ENCODE peak calls at places on chromosomes 3 and 15, in five cellular contexts. G is IMR-90, J is aorta, L is K562, Q is MM.1S. B is an unnamed sample.

GRCh38 chr3:138049157-138049919 is 39.4 kb downstream of the CLDN18 start:
- DNase-seq in J (no peak), L (no peak), G (peak; percentile 94), Q (no peak), B (no peak)

GRCh38 chr3:27927882-27928281 is 205.8 kb upstream of the EOMES start:
- DNase-seq in Q (no peak), J (no peak), L (no peak), G (no peak), B (no peak)

GRCh38 chr15:97930230-97930629 is 30.3 kb upstream of the ARRDC4 start:
- DNase-seq in Q (no peak), L (no peak), G (no peak), J (no peak), B (no peak)

GRCh38 chr15:62549345-62549970 is 384.4 kb upstream of the C2CD4B start:
- DNase-seq in Q (peak; percentile 27), L (peak; percentile 40), J (no peak), G (peak; percentile 33), B (no peak)

GRCh38 chr3:29977360-29977759 is 629.0 kb upstream of the TGFBR2 start:
- DNase-seq in Q (no peak), J (no peak), L (no peak), G (no peak), B (no peak)

GRCh38 chr3:191523099-191523498 is 62.1 kb downstream of the PYDC2 start:
- DNase-seq in Q (no peak), J (no peak), L (no peak), G (no peak), B (no peak)

GRCh38 chr3:124799676-124800075 is 69.4 kb downstream of the UMPS start:
- DNase-seq in Q (no peak), J (no peak), L (no peak), G (no peak), B (no peak)

GRCh38 chr15:41882689-41883483 is 11.0 kb downstream of the SPTBN5 start:
- DNase-seq in G (no peak), Q (no peak), J (no peak), L (no peak), B (no peak)

GRCh38 chr15:69593488-69593887 is 140.9 kb downstream of the RPLP1 start:
- DNase-seq in L (no peak), G (no peak), J (no peak), Q (no peak), B (no peak)

GRCh38 chr15:76668900-76669299 is 236.2 kb downstream of the SCAPER start:
- DNase-seq in L (no peak), J (no peak), G (no peak), Q (no peak), B (no peak)

GRCh38 chr3:194300392-194300758 is 50.8 kb downstream of the CPN2 start:
- DNase-seq in Q (no peak), L (no peak), G (peak; percentile 39), J (peak; percentile 86), B (peak; percentile 91)

GRCh38 chr15:57284535-57284934 is 91.8 kb upstream of the CGNL1 start:
- DNase-seq in J (no peak), G (no peak), L (no peak), Q (no peak), B (no peak)

GRCh38 chr15:63121382-63122001 is at the start of gene LACTB:
- DNase-seq in L (peak; percentile 88), G (peak; percentile 89), J (peak; percentile 94), Q (peak; percentile 86), B (peak; percentile 92)

GRCh38 chr3:121018917-121019321 is 110.9 kb downstream of the STXBP5L start:
- DNase-seq in G (no peak), J (no peak), Q (no peak), L (no peak), B (no peak)

GRCh38 chr3:196501316-196502064 is 2.1 kb downstream of the RNF168 start:
- DNase-seq in Q (peak; percentile 55), G (peak; percentile 53), L (no peak), J (no peak), B (no peak)

GRCh38 chr3:71728632-71729342 is 3.6 kb upstream of the EIF4E3 start:
- DNase-seq in Q (no peak), G (no peak), L (peak; percentile 65), J (no peak), B (no peak)

GRCh38 chr3:52489453-52489852 is 5.7 kb upstream of the STAB1 start:
- DNase-seq in G (no peak), J (no peak), L (no peak), Q (no peak), B (no peak)

GRCh38 chr15:94047566-94047965 is 183.8 kb upstream of the MCTP2 start:
- DNase-seq in G (no peak), J (no peak), Q (no peak), L (no peak), B (no peak)
- H3K4me1 ChIP-seq in G (no peaks in the 10 kb centered on the region), J (no peaks in the 10 kb centered on the region), Q (no peaks in the 10 kb centered on the region), L (no peaks in the 10 kb centered on the region), B (no peaks in the 10 kb centered on the region)

DNA sequence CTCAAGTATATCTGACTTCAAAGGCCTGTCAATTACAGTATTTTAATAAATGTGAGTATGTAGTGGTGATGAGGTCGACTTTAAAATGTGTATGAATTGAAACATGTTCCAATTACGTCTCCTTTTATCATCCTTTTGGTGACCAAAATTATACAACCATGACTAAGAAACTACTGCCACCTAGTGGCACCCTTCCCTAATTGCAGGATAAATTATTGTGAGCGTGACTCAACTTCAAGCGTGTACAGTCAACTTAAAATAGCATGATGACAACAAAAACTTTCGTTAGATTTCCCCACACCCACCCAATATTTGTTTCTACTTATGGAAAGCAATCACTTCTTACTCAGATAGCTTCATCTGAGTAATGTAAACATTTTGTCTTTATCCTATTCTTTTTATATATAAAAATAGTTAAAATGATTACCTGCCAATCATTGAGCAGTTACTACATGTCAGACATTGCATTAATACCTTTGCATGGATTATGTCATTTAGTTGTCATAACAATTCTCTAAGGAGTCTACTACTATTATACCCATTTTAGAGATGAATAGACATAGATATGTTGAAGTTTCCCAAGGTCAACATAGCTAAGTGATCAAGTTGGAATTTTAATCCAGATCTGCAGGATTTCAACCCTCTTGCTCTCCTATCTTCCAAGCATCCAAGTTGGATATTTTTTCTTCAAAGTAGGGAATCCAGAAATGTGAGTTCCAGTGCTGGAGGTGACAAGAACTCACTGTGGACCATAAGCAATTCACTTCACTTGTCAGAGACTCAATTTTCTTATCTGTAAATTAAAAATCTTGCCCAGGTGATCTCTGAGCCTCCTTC is 106.0 kb downstream of the MEX3B start:
- DNase-seq in Q (peak; percentile 66), G (peak; percentile 81), J (no peak), L (peak; percentile 51), B (no peak)
- H3K27ac ChIP-seq in Q (no peak overlapping the region), G (peak overlapping the region; percentile 59), J (no peak overlapping the region), L (peak overlapping the region; percentile 21), B (no peak overlapping the region)

GRCh38 chr3:130091958-130092357 is 10.3 kb downstream of the ALG1L2 start:
- DNase-seq in Q (no peak), G (no peak), J (no peak), L (no peak), B (no peak)

GRCh38 chr3:130093741-130094391 is 12.2 kb downstream of the ALG1L2 start:
- DNase-seq in L (peak; percentile 45), J (peak; percentile 55), G (no peak), Q (peak; percentile 46), B (no peak)

GRCh38 chr3:130084581-130084980 is 3.0 kb downstream of the ALG1L2 start:
- DNase-seq in J (no peak), L (peak; percentile 13), Q (no peak), G (no peak), B (no peak)

GRCh38 chr3:130085881-130086280 is 4.2 kb downstream of the ALG1L2 start:
- DNase-seq in J (no peak), Q (no peak), G (no peak), L (no peak), B (no peak)

DNA sequence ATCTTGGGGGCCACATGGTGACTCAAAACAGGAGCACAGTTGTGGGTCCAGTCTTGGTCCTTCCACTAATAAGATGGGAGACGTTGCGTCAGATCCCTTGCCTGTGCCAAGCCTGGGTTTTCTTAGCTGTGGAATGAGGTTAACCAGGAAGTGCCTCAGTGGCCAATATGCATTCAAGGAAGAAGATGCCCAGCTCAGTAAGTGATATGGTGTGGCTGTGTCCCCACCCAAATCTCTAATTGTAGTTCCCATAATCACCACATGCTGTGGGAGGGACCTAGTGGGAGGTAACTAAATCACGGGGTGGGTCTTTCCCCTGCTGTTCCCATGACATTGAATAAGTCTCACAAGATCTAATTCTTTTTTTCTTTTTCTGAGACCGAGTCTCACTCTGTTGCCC is 6.4 kb downstream of the ALG1L2 start:
- DNase-seq in L (no peak), G (no peak), J (no peak), Q (no peak), B (no peak)
- H3K4me1 ChIP-seq in L (no peaks in the 10 kb centered on the region), G (no peaks in the 10 kb centered on the region), J (no peaks in the 10 kb centered on the region), Q (no peaks in the 10 kb centered on the region), B (no peaks in the 10 kb centered on the region)

GRCh38 chr3:46947545-46947899 is 29.0 kb downstream of the CCDC12 start:
- DNase-seq in L (no peak), G (no peak), Q (no peak), J (no peak), B (no peak)
- H3K27ac ChIP-seq in L (peak overlapping the region; percentile 61), G (no peak overlapping the region), Q (no peak overlapping the region), J (peak overlapping the region; percentile 34), B (peak overlapping the region; percentile 89)

DNA sequence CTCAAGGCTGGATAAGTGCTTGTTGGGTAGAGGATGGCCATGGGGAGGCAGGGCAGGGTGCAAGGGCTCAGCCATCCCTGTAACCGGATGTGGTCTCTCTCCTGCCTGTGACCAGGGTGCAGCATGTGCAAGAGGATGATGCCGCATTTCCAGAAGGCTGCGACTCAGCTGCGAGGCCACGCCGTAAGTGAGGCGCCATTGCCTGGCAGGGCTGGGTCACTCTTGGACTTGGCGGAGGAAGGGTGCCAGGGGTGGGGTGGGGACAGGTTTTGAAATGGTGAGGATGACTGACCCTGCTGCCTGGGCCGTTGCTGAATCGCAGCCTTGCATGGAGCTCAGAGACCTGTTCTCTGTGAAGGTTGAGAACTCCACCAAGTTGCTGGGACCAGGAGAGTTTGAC is 49.3 kb downstream of the PDIA5 start:
- DNase-seq in J (peak; percentile 42), Q (no peak), G (no peak), L (no peak), B (no peak)
- H3K4me1 ChIP-seq in J (no peaks in the 10 kb centered on the region), Q (peaks cover 3% of the 10 kb centered on the region), G (no peaks in the 10 kb centered on the region), L (no peaks in the 10 kb centered on the region), B (no peaks in the 10 kb centered on the region)

GRCh38 chr3:8619548-8619947 is 25.1 kb downstream of the SSUH2 start:
- DNase-seq in J (no peak), L (no peak), Q (no peak), G (peak; percentile 89), B (peak; percentile 40)
- H3K27ac ChIP-seq in J (no peak overlapping the region), L (no peak overlapping the region), Q (no peak overlapping the region), G (peak overlapping the region; percentile 86), B (no peak overlapping the region)